ENCODE peak calls at places on chromosomes 7 and 10, in nine cellular contexts. One of them, this sample, is unnamed.

GRCh38 chr10:114662651-114663217 is 4.7 kb upstream of the ABLIM1 start:
- DNase-seq in AG04450: no peak
- DNase-seq in GM23248: no peak
- DNase-seq in lung: no peak
- DNase-seq in tibial artery: no peak
- DNase-seq in gastrocnemius medialis: no peak
- DNase-seq in transverse colon: no peak
- DNase-seq in AG09309: no peak
- DNase-seq in A549: no peak
- DNase-seq in this sample: no peak

GRCh38 chr10:62011558-62011957 is 110.1 kb downstream of the ARID5B start:
- DNase-seq in AG09309: no peak
- DNase-seq in GM23248: no peak
- DNase-seq in AG04450: no peak
- DNase-seq in transverse colon: no peak
- DNase-seq in gastrocnemius medialis: no peak
- DNase-seq in lung: peak; percentile 51
- DNase-seq in A549: no peak
- DNase-seq in tibial artery: no peak
- DNase-seq in this sample: no peak

GRCh38 chr7:95916573-95917371 is 144.4 kb downstream of the DYNC1I1 start:
- DNase-seq in GM23248: peak; percentile 72
- DNase-seq in transverse colon: peak; percentile 79
- DNase-seq in AG09309: peak; percentile 20
- DNase-seq in lung: peak; percentile 75
- DNase-seq in gastrocnemius medialis: peak; percentile 50
- DNase-seq in AG04450: peak; percentile 42
- DNase-seq in tibial artery: peak; percentile 83
- DNase-seq in A549: peak; percentile 60
- DNase-seq in this sample: peak; percentile 97

GRCh38 chr10:58464956-58465355 is 47.7 kb upstream of the BICC1 start:
- DNase-seq in tibial artery: no peak
- DNase-seq in gastrocnemius medialis: no peak
- DNase-seq in lung: no peak
- DNase-seq in AG09309: no peak
- DNase-seq in A549: no peak
- DNase-seq in AG04450: no peak
- DNase-seq in GM23248: no peak
- DNase-seq in transverse colon: no peak
- DNase-seq in this sample: no peak

GRCh38 chr7:152130658-152131590 is 105.5 kb downstream of the GALNT11 start:
- DNase-seq in gastrocnemius medialis: no peak
- DNase-seq in GM23248: no peak
- DNase-seq in tibial artery: no peak
- DNase-seq in A549: no peak
- DNase-seq in AG04450: no peak
- DNase-seq in transverse colon: no peak
- DNase-seq in AG09309: no peak
- DNase-seq in lung: no peak
- DNase-seq in this sample: peak; percentile 78

GRCh38 chr7:128826916-128827247 is 3.3 kb upstream of the FLNC start:
- DNase-seq in A549: no peak
- DNase-seq in tibial artery: no peak
- DNase-seq in gastrocnemius medialis: peak; percentile 83
- DNase-seq in lung: no peak
- DNase-seq in GM23248: no peak
- DNase-seq in AG09309: no peak
- DNase-seq in transverse colon: no peak
- DNase-seq in AG04450: no peak
- DNase-seq in this sample: no peak

GRCh38 chr7:43582503-43583423 is at the start of gene STK17A:
- DNase-seq in gastrocnemius medialis: peak; percentile 91
- DNase-seq in GM23248: peak; percentile 95
- DNase-seq in lung: peak; percentile 93
- DNase-seq in A549: peak; percentile 93
- DNase-seq in tibial artery: peak; percentile 85
- DNase-seq in AG04450: peak; percentile 79
- DNase-seq in transverse colon: peak; percentile 95
- DNase-seq in AG09309: peak; percentile 38
- DNase-seq in this sample: peak; percentile 98

GRCh38 chr10:113121153-113121552 is 171.1 kb downstream of the TCF7L2 start:
- DNase-seq in transverse colon: no peak
- DNase-seq in gastrocnemius medialis: no peak
- DNase-seq in AG04450: no peak
- DNase-seq in A549: no peak
- DNase-seq in GM23248: no peak
- DNase-seq in AG09309: no peak
- DNase-seq in tibial artery: no peak
- DNase-seq in lung: no peak
- DNase-seq in this sample: no peak

GRCh38 chr7:159045839-159046238 is 98.8 kb downstream of the VIPR2 start:
- DNase-seq in AG04450: no peak
- DNase-seq in tibial artery: no peak
- DNase-seq in transverse colon: no peak
- DNase-seq in GM23248: no peak
- DNase-seq in A549: no peak
- DNase-seq in AG09309: no peak
- DNase-seq in lung: no peak
- DNase-seq in gastrocnemius medialis: no peak
- DNase-seq in this sample: no peak

GRCh38 chr10:19412531-19412930 is 363.9 kb downstream of the MALRD1 start:
- DNase-seq in lung: no peak
- DNase-seq in transverse colon: no peak
- DNase-seq in AG04450: peak; percentile 10
- DNase-seq in gastrocnemius medialis: no peak
- DNase-seq in AG09309: no peak
- DNase-seq in A549: peak; percentile 18
- DNase-seq in tibial artery: no peak
- DNase-seq in GM23248: peak; percentile 51
- DNase-seq in this sample: no peak

GRCh38 chr7:27202741-27203134 is 2.8 kb upstream of the HOXA13 start:
- DNase-seq in A549: no peak
- DNase-seq in gastrocnemius medialis: no peak
- DNase-seq in GM23248: no peak
- DNase-seq in AG04450: no peak
- DNase-seq in transverse colon: no peak
- DNase-seq in AG09309: no peak
- DNase-seq in tibial artery: no peak
- DNase-seq in lung: no peak
- DNase-seq in this sample: no peak

GRCh38 chr7:1853619-1854520 is 183.8 kb downstream of the ELFN1 start:
- DNase-seq in GM23248: no peak
- DNase-seq in gastrocnemius medialis: peak; percentile 9
- DNase-seq in A549: no peak
- DNase-seq in lung: no peak
- DNase-seq in transverse colon: peak; percentile 5
- DNase-seq in AG09309: no peak
- DNase-seq in AG04450: no peak
- DNase-seq in tibial artery: peak; percentile 9
- DNase-seq in this sample: no peak

GRCh38 chr7:45237788-45238461 is 80.3 kb downstream of the RAMP3 start:
- DNase-seq in GM23248: no peak
- DNase-seq in tibial artery: no peak
- DNase-seq in AG04450: no peak
- DNase-seq in gastrocnemius medialis: no peak
- DNase-seq in transverse colon: no peak
- DNase-seq in lung: peak; percentile 24
- DNase-seq in A549: no peak
- DNase-seq in AG09309: no peak
- DNase-seq in this sample: no peak

GRCh38 chr7:130141161-130141857 is 63.9 kb downstream of the TMEM209 start:
- DNase-seq in transverse colon: peak; percentile 81
- DNase-seq in gastrocnemius medialis: no peak
- DNase-seq in lung: peak; percentile 89
- DNase-seq in A549: no peak
- DNase-seq in GM23248: peak; percentile 78
- DNase-seq in tibial artery: peak; percentile 64
- DNase-seq in AG04450: peak; percentile 18
- DNase-seq in AG09309: no peak
- DNase-seq in this sample: peak; percentile 63

GRCh38 chr10:26938578-26938977 is 77.8 kb upstream of the ABI1 start:
- DNase-seq in lung: no peak
- DNase-seq in AG04450: no peak
- DNase-seq in GM23248: no peak
- DNase-seq in transverse colon: no peak
- DNase-seq in tibial artery: no peak
- DNase-seq in gastrocnemius medialis: no peak
- DNase-seq in A549: no peak
- DNase-seq in AG09309: no peak
- DNase-seq in this sample: no peak

GRCh38 chr7:92485974-92486373 is 8.2 kb upstream of the ERVW-1 start:
- DNase-seq in lung: no peak
- DNase-seq in GM23248: no peak
- DNase-seq in gastrocnemius medialis: no peak
- DNase-seq in A549: no peak
- DNase-seq in AG09309: no peak
- DNase-seq in transverse colon: peak; percentile 74
- DNase-seq in AG04450: no peak
- DNase-seq in tibial artery: no peak
- DNase-seq in this sample: no peak

GRCh38 chr10:70528726-70529362 is 50.3 kb downstream of the PALD1 start:
- DNase-seq in A549: peak; percentile 66
- DNase-seq in gastrocnemius medialis: no peak
- DNase-seq in AG09309: no peak
- DNase-seq in GM23248: peak; percentile 78
- DNase-seq in tibial artery: no peak
- DNase-seq in lung: no peak
- DNase-seq in transverse colon: no peak
- DNase-seq in AG04450: no peak
- DNase-seq in this sample: no peak

GRCh38 chr10:114297136-114297705 is 58.2 kb downstream of the VWA2 start:
- DNase-seq in AG09309: no peak
- DNase-seq in tibial artery: no peak
- DNase-seq in lung: no peak
- DNase-seq in AG04450: no peak
- DNase-seq in gastrocnemius medialis: no peak
- DNase-seq in GM23248: no peak
- DNase-seq in transverse colon: no peak
- DNase-seq in A549: no peak
- DNase-seq in this sample: no peak

DNA sequence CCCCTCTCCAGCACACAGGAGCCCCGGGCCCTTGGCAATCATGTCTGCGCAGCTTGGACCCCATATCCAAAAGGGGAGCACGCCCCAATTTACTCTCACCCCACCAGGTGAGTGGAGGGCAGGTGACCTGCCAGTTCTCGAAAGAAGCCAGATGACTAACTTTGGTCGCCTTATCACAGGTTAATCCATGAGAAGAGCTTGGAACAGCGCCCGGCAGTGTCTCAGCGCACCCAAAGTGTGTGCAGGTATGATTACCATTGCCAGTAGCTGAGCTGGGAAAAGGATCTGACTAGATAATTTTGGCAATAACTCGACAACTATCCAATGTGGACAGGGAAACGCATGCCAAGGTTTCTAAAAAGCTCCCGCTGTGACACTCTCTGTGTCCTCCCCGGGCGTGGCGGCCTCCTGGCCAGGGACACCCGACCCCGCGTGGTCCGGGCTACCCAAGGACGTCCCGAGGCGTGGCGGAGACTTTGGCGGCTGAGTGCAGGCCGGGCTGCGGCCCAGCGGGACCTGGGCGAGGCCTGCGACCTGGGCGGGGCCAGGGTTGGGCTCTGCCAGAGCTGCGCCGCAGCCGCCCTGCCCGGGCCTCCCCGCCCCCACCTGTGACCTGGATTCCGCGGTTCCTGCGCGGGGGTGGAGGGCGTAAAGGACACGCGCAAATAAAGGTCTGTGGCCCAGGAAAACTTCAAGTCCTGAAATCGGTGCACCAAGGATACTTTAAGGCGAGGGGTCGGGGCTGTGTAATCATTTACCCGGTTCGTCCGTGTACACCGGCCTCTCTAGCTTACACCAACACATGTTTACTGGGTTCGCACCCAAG is 13.7 kb upstream of the WAPL start:
- DNase-seq in transverse colon: peak; percentile 90
- DNase-seq in AG09309: no peak
- DNase-seq in gastrocnemius medialis: peak; percentile 96
- DNase-seq in A549: peak; percentile 77
- DNase-seq in tibial artery: peak; percentile 51
- DNase-seq in lung: peak; percentile 83
- DNase-seq in GM23248: peak; percentile 75
- DNase-seq in AG04450: no peak
- DNase-seq in this sample: peak; percentile 60
- H3K4me3 ChIP-seq in transverse colon: peak overlapping the region; percentile 37
- H3K4me3 ChIP-seq in AG09309: peak overlapping the region; percentile 54
- H3K4me3 ChIP-seq in gastrocnemius medialis: peak overlapping the region; percentile 53
- H3K4me3 ChIP-seq in A549: peak overlapping the region; percentile 48
- H3K4me3 ChIP-seq in tibial artery: peak overlapping the region; percentile 59
- H3K4me3 ChIP-seq in lung: peak overlapping the region; percentile 38
- H3K4me3 ChIP-seq in GM23248: peak overlapping the region; percentile 78
- H3K4me3 ChIP-seq in AG04450: peak overlapping the region; percentile 51
- H3K4me3 ChIP-seq in this sample: no peak overlapping the region

GRCh38 chr7:69757990-69758430 is 159.7 kb downstream of the AUTS2 start:
- DNase-seq in GM23248: peak; percentile 39
- DNase-seq in A549: no peak
- DNase-seq in tibial artery: no peak
- DNase-seq in gastrocnemius medialis: no peak
- DNase-seq in AG09309: no peak
- DNase-seq in transverse colon: no peak
- DNase-seq in AG04450: no peak
- DNase-seq in lung: no peak
- DNase-seq in this sample: no peak
- H3K4me3 ChIP-seq in GM23248: no peak overlapping the region
- H3K4me3 ChIP-seq in A549: no peak overlapping the region
- H3K4me3 ChIP-seq in tibial artery: no peak overlapping the region
- H3K4me3 ChIP-seq in gastrocnemius medialis: no peak overlapping the region
- H3K4me3 ChIP-seq in AG09309: no peak overlapping the region
- H3K4me3 ChIP-seq in transverse colon: no peak overlapping the region
- H3K4me3 ChIP-seq in AG04450: no peak overlapping the region
- H3K4me3 ChIP-seq in lung: no peak overlapping the region
- H3K4me3 ChIP-seq in this sample: no peak overlapping the region

GRCh38 chr10:126264089-126265018 is 123.9 kb downstream of the ADAM12 start:
- DNase-seq in AG09309: no peak
- DNase-seq in gastrocnemius medialis: no peak
- DNase-seq in lung: no peak
- DNase-seq in transverse colon: no peak
- DNase-seq in AG04450: no peak
- DNase-seq in tibial artery: no peak
- DNase-seq in A549: no peak
- DNase-seq in GM23248: peak; percentile 36
- DNase-seq in this sample: no peak
- H3K4me3 ChIP-seq in AG09309: no peak overlapping the region
- H3K4me3 ChIP-seq in gastrocnemius medialis: no peak overlapping the region
- H3K4me3 ChIP-seq in lung: no peak overlapping the region
- H3K4me3 ChIP-seq in transverse colon: no peak overlapping the region
- H3K4me3 ChIP-seq in AG04450: no peak overlapping the region
- H3K4me3 ChIP-seq in tibial artery: no peak overlapping the region
- H3K4me3 ChIP-seq in A549: no peak overlapping the region
- H3K4me3 ChIP-seq in GM23248: peak overlapping the region; percentile 10
- H3K4me3 ChIP-seq in this sample: no peak overlapping the region

GRCh38 chr10:51227897-51228713 is 153.8 kb downstream of the PRKG1 start:
- DNase-seq in gastrocnemius medialis: no peak
- DNase-seq in AG09309: no peak
- DNase-seq in lung: no peak
- DNase-seq in AG04450: no peak
- DNase-seq in A549: no peak
- DNase-seq in tibial artery: no peak
- DNase-seq in transverse colon: no peak
- DNase-seq in GM23248: no peak
- DNase-seq in this sample: no peak

GRCh38 chr10:51228714-51229100 is 154.4 kb downstream of the PRKG1 start:
- DNase-seq in transverse colon: no peak
- DNase-seq in A549: no peak
- DNase-seq in AG04450: no peak
- DNase-seq in tibial artery: no peak
- DNase-seq in lung: no peak
- DNase-seq in gastrocnemius medialis: no peak
- DNase-seq in AG09309: no peak
- DNase-seq in GM23248: no peak
- DNase-seq in this sample: no peak

GRCh38 chr10:51224610-51225230 is 150.4 kb downstream of the PRKG1 start:
- DNase-seq in transverse colon: no peak
- DNase-seq in GM23248: peak; percentile 86
- DNase-seq in AG09309: peak; percentile 80
- DNase-seq in A549: no peak
- DNase-seq in tibial artery: no peak
- DNase-seq in lung: no peak
- DNase-seq in gastrocnemius medialis: no peak
- DNase-seq in AG04450: peak; percentile 60
- DNase-seq in this sample: no peak
- H3K4me3 ChIP-seq in transverse colon: no peak overlapping the region
- H3K4me3 ChIP-seq in GM23248: peak overlapping the region; percentile 68
- H3K4me3 ChIP-seq in AG09309: no peak overlapping the region
- H3K4me3 ChIP-seq in A549: no peak overlapping the region
- H3K4me3 ChIP-seq in tibial artery: peak overlapping the region; percentile 7
- H3K4me3 ChIP-seq in lung: no peak overlapping the region
- H3K4me3 ChIP-seq in gastrocnemius medialis: no peak overlapping the region
- H3K4me3 ChIP-seq in AG04450: no peak overlapping the region
- H3K4me3 ChIP-seq in this sample: no peak overlapping the region

This sample was measured in lower leg skin.